ENCODE peak calls at places on chromosomes 12 and 14, in four cellular contexts. T, S, F and R are unnamed samples.

GRCh38 chr14:26896447-26896846 is 298.6 kb upstream of the NOVA1 start:
- DNase-seq in F (no peak), T (no peak), S (no peak), R (no peak)

GRCh38 chr12:47900480-47901129 is 4.2 kb downstream of the VDR start:
- DNase-seq in T (no peak), S (no peak), F (peak; percentile 43), R (no peak)

GRCh38 chr12:115002434-115002833 is 318.5 kb upstream of the TBX3 start:
- DNase-seq in S (no peak), F (no peak), T (no peak), R (no peak)

GRCh38 chr12:61282790-61283575 is 977.2 kb upstream of the USP15 start:
- DNase-seq in T (no peak), S (no peak), F (no peak), R (no peak)

GRCh38 chr12:110354172-110354780 is 49.2 kb downstream of the ANAPC7 start:
- DNase-seq in F (no peak), S (no peak), T (no peak), R (peak; percentile 85)

GRCh38 chr14:52259452-52259851 is 8.0 kb upstream of the PTGDR start:
- DNase-seq in T (no peak), S (no peak), F (no peak), R (no peak)

GRCh38 chr12:76409074-76409473 is 60.9 kb upstream of the BBS10 start:
- DNase-seq in F (no peak), T (no peak), S (no peak), R (no peak)

GRCh38 chr12:115763982-115764621 is 513.4 kb downstream of the MED13L start:
- DNase-seq in F (no peak), T (no peak), S (no peak), R (peak; percentile 17)

GRCh38 chr14:59870277-59871165 is at the start of gene RTN1:
- DNase-seq in S (peak; percentile 56), T (peak; percentile 68), F (peak; percentile 63), R (peak; percentile 6)

GRCh38 chr12:63023926-63024325 is 89.0 kb upstream of the PPM1H start:
- DNase-seq in S (no peak), T (no peak), F (no peak), R (no peak)